ENCODE peak calls at places on chromosomes 5 and 9, in four cellular contexts. V, W, N and E are unnamed samples.

GRCh38 chr9:83675466-83675865 is 32.3 kb downstream of the UBQLN1 start:
- DNase-seq in V (peak; percentile 3), W (no peak), N (no peak), E (no peak)

GRCh38 chr9:68851657-68852056 is 146.6 kb downstream of the PIP5K1B start:
- DNase-seq in V (no peak), W (no peak), N (no peak), E (no peak)

GRCh38 chr9:69149321-69149807 is 24.7 kb upstream of the TJP2 start:
- DNase-seq in V (no peak), W (no peak), N (no peak), E (no peak)

GRCh38 chr9:126707083-126707482 is 93.4 kb downstream of the LMX1B start:
- DNase-seq in V (no peak), W (no peak), N (no peak), E (no peak)

GRCh38 chr5:9034671-9035070 is 511.2 kb downstream of the SEMA5A start:
- DNase-seq in V (no peak), W (no peak), N (no peak), E (no peak)

GRCh38 chr5:39486361-39486760 is 61.6 kb upstream of the DAB2 start:
- DNase-seq in V (no peak), W (no peak), N (no peak), E (no peak)

GRCh38 chr5:135890867-135891266 is 4.8 kb downstream of the IL9 start:
- DNase-seq in V (no peak), W (no peak), N (no peak), E (no peak)

GRCh38 chr9:70614786-70615565 is 200.5 kb upstream of the KLF9 start:
- DNase-seq in V (no peak), W (peak; percentile 59), N (no peak), E (no peak)

GRCh38 chr5:124461857-124462423 is 284.5 kb downstream of the ZNF608 start:
- DNase-seq in V (no peak), W (peak; percentile 24), N (no peak), E (no peak)

GRCh38 chr9:35827486-35827885 is 1.0 kb downstream of the FAM221B start:
- DNase-seq in V (no peak), W (no peak), N (no peak), E (no peak)

GRCh38 chr5:105462377-105462776 is 1899.8 kb upstream of the NUDT12 start:
- DNase-seq in V (no peak), W (no peak), N (no peak), E (no peak)

GRCh38 chr9:83220737-83221136 is 157.8 kb upstream of the RASEF start:
- DNase-seq in V (peak; percentile 30), W (no peak), N (no peak), E (no peak)

GRCh38 chr9:136790640-136791465 is at the start of gene TMEM141:
- DNase-seq in V (peak; percentile 97), W (peak; percentile 100), N (peak; percentile 100), E (peak; percentile 99)

GRCh38 chr9:114207034-114207815 is 51.9 kb downstream of the COL27A1 start:
- DNase-seq in V (no peak), W (no peak), N (no peak), E (no peak)

GRCh38 chr5:59123595-59124561 is 541.0 kb downstream of the RAB3C start:
- DNase-seq in V (no peak), W (no peak), N (no peak), E (peak; percentile 14)

GRCh38 chr9:79734989-79735779 is 163.4 kb downstream of the TLE4 start:
- DNase-seq in V (no peak), W (no peak), N (no peak), E (no peak)

GRCh38 chr5:132392411-132392810 is 22.9 kb downstream of the SLC22A5 start:
- DNase-seq in V (no peak), W (no peak), N (no peak), E (no peak)

GRCh38 chr5:177491429-177491945 is 5.9 kb downstream of the PDLIM7 start:
- DNase-seq in V (peak; percentile 65), W (no peak), N (no peak), E (peak; percentile 74)

GRCh38 chr9:128636024-128636390 is 20.6 kb downstream of the DYNC2I2 start:
- DNase-seq in V (peak; percentile 81), W (no peak), N (peak; percentile 63), E (peak; percentile 72)

GRCh38 chr9:87681271-87682061 is 44.5 kb upstream of the CTSL start:
- DNase-seq in V (no peak), W (no peak), N (no peak), E (no peak)

GRCh38 chr9:125748511-125749099 is 1.4 kb downstream of the PBX3 start:
- DNase-seq in V (no peak), W (no peak), N (peak; percentile 23), E (no peak)

GRCh38 chr5:51471642-51472041 is 88.4 kb downstream of the ISL1 start:
- DNase-seq in V (no peak), W (no peak), N (no peak), E (no peak)

GRCh38 chr9:80615964-80616363 is 1044.2 kb downstream of the TLE4 start:
- DNase-seq in V (no peak), W (no peak), N (no peak), E (no peak)

GRCh38 chr5:61641748-61642565 is 309.9 kb downstream of the ZSWIM6 start:
- DNase-seq in V (no peak), W (no peak), N (no peak), E (no peak)

GRCh38 chr9:138101444-138102234 is 224.1 kb downstream of the CACNA1B start:
- DNase-seq in V (no peak), W (no peak), N (no peak), E (no peak)

GRCh38 chr9:3708751-3709150 is 182.9 kb upstream of the RFX3 start:
- DNase-seq in V (no peak), W (no peak), N (no peak), E (no peak)

GRCh38 chr5:143245929-143246561 is 157.4 kb downstream of the NR3C1 start:
- DNase-seq in V (peak; percentile 64), W (peak; percentile 35), N (no peak), E (peak; percentile 96)